ENCODE peak calls at places on chromosomes 2 and 18, in six cellular contexts. C, K, R, A, Q and M are unnamed samples. For H3K27me3 and H3K4me1, the result is how much of the 10 kb centered on the place peaks cover.

GRCh38 chr2:38315707-38316333 is 61.3 kb downstream of the ATL2 start:
- DNase-seq in Q (peak), A (no peak), R (peak), K (no peak), C (peak), M (peak)

GRCh38 chr2:98730851-98731708 is at the start of gene MGAT4A:
- DNase-seq in A (peak), Q (peak), R (peak), K (peak), C (peak), M (no peak)

GRCh38 chr2:118224144-118224887 is 136.0 kb downstream of the INSIG2 start:
- DNase-seq in C (peak), R (peak), K (peak), Q (peak), A (peak), M (no peak)

GRCh38 chr2:176067587-176068002 is 16.2 kb downstream of the EVX2 start:
- DNase-seq in C (no peak), Q (peak), A (no peak), R (no peak), K (no peak), M (no peak)

GRCh38 chr2:207734264-207734635 is 22.8 kb downstream of the CCNYL1 start:
- DNase-seq in A (no peak), Q (no peak), K (no peak), R (no peak), C (peak), M (no peak)

GRCh38 chr18:46407471-46408166 is 249.4 kb downstream of the LOXHD1 start:
- DNase-seq in R (no peak), Q (no peak), A (no peak), C (no peak), K (no peak), M (peak)

GRCh38 chr2:96527052-96527964 is 9.2 kb upstream of the ARID5A start:
- DNase-seq in A (peak), R (peak), C (peak), Q (peak), K (no peak), M (no peak)

GRCh38 chr2:33272001-33272400 is 204.4 kb upstream of the RASGRP3 start:
- DNase-seq in C (peak), R (no peak), Q (no peak), K (no peak), A (no peak), M (no peak)

GRCh38 chr2:74553892-74554820 is at the start of the genes DOK1 and LOXL3:
- DNase-seq in Q (peak), C (peak), A (peak), R (peak), K (peak), M (no peak)

GRCh38 chr18:13635046-13635445 is 91.3 kb downstream of the FAM210A start:
- DNase-seq in C (no peak), A (no peak), K (no peak), Q (no peak), R (no peak), M (no peak)

GRCh38 chr2:67070826-67071225 is 326.3 kb upstream of the ETAA1 start:
- DNase-seq in A (no peak), C (no peak), K (no peak), Q (no peak), R (no peak), M (no peak)

GRCh38 chr18:50944245-50944917 is 23.5 kb upstream of the ELAC1 start:
- DNase-seq in C (no peak), A (no peak), K (no peak), Q (no peak), R (no peak), M (no peak)

GRCh38 chr18:50313031-50313607 is 25.6 kb upstream of the CXXC1 start:
- DNase-seq in Q (no peak), C (no peak), A (no peak), R (no peak), K (no peak), M (no peak)

GRCh38 chr18:79326413-79327198 is 69.1 kb upstream of the NFATC1 start:
- DNase-seq in C (no peak), A (no peak), R (no peak), Q (no peak), K (no peak), M (peak)

GRCh38 chr2:137031731-137032130 is 266.4 kb downstream of the THSD7B start:
- DNase-seq in A (no peak), R (no peak), Q (no peak), K (no peak), C (no peak), M (peak)

GRCh38 chr2:44441200-44441599 is 79.5 kb downstream of the CAMKMT start:
- DNase-seq in C (no peak), R (no peak), Q (no peak), K (no peak), A (no peak), M (peak)

GRCh38 chr2:196951973-196952372 is 25.5 kb upstream of the PGAP1 start:
- DNase-seq in Q (peak), A (no peak), K (no peak), R (no peak), C (no peak), M (no peak)

GRCh38 chr2:107712857-107713256 is 113.8 kb upstream of the RGPD4 start:
- DNase-seq in R (no peak), Q (peak), C (no peak), A (no peak), K (no peak), M (no peak)

GRCh38 chr2:103638978-103639377 is 877.1 kb downstream of the TMEM182 start:
- DNase-seq in C (no peak), R (no peak), A (no peak), K (no peak), Q (no peak), M (no peak)

GRCh38 chr2:25305809-25306208 is 35.9 kb downstream of the DNMT3A start:
- DNase-seq in K (peak), R (no peak), A (no peak), C (no peak), Q (no peak), M (no peak)

GRCh38 chr2:144648837-144649485 is 129.0 kb upstream of the ZEB2 start:
- DNase-seq in Q (peak), K (no peak), A (no peak), R (no peak), C (no peak), M (no peak)

GRCh38 chr18:45335644-45336043 is 279.6 kb upstream of the SLC14A2 start:
- DNase-seq in K (no peak), C (no peak), A (no peak), Q (no peak), R (no peak), M (peak)

GRCh38 chr2:127376265-127376664 is 11.5 kb downstream of the MAP3K2 start:
- DNase-seq in K (no peak), C (no peak), A (no peak), Q (no peak), R (no peak), M (no peak)

GRCh38 chr18:28526196-28526595 is 349.3 kb upstream of the CDH2 start:
- DNase-seq in A (no peak), C (no peak), K (no peak), R (no peak), Q (no peak), M (no peak)

GRCh38 chr2:75608684-75609333 is 37.8 kb upstream of the MRPL19 start:
- DNase-seq in C (peak), R (peak), Q (peak), A (peak), K (peak), M (no peak)

GRCh38 chr2:60512063-60512622 is 41.3 kb downstream of the BCL11A start:
- DNase-seq in Q (no peak), C (no peak), R (no peak), K (no peak), A (no peak), M (no peak)

GRCh38 chr2:239498576-239498975 is 97.8 kb upstream of the HDAC4 start:
- DNase-seq in K (no peak), Q (no peak), C (no peak), A (no peak), R (no peak), M (no peak)

GRCh38 chr2:239496700-239497099 is 95.9 kb upstream of the HDAC4 start:
- DNase-seq in Q (no peak), A (no peak), K (no peak), C (no peak), R (no peak), M (no peak)

GRCh38 chr2:239500915-239501630 is 100.3 kb upstream of the HDAC4 start:
- DNase-seq in Q (no peak), A (no peak), K (no peak), C (no peak), R (no peak), M (no peak)

GRCh38 chr2:239499989-239500914 is 99.4 kb upstream of the HDAC4 start:
- DNase-seq in R (no peak), C (peak), K (no peak), Q (no peak), A (no peak), M (no peak)

DNA sequence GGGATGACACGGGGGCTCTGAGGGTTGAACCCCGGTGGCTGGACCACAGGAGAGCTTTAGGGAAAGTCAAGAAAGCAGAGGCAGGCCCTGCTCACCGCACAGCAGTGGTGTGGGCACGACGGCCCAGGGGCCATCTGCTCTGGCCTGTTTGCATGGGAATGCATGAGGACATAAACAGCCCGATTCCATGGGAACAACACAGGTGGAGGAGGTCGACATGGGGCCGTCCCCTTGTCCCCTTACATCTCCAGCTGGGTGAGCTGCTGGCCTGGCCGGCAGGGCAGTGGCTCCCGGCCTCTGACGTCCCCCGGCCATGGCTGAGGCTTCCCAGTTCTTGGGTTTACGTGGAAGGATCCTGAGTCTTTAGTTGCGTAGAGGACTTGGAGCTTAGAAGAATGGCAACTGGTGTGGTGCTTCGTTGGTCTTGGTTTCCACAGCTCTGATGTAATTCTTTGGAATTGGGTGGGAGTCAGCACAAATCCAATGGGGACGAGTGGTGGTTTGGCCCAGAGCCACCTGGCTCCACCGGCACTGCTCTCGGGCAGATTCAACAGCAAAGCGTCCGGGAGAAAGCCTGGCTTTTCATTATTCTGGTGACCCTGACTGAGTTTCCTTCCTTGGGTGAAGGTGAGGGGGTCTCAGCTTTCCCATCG is 98.3 kb upstream of the HDAC4 start:
- DNase-seq in Q (no peak), C (peak), R (no peak), K (peak), A (peak), M (no peak)
- H3K27ac ChIP-seq in Q (no peak), C (no peak), R (no peak), K (no peak), A (no peak), M (no peak)

DNA sequence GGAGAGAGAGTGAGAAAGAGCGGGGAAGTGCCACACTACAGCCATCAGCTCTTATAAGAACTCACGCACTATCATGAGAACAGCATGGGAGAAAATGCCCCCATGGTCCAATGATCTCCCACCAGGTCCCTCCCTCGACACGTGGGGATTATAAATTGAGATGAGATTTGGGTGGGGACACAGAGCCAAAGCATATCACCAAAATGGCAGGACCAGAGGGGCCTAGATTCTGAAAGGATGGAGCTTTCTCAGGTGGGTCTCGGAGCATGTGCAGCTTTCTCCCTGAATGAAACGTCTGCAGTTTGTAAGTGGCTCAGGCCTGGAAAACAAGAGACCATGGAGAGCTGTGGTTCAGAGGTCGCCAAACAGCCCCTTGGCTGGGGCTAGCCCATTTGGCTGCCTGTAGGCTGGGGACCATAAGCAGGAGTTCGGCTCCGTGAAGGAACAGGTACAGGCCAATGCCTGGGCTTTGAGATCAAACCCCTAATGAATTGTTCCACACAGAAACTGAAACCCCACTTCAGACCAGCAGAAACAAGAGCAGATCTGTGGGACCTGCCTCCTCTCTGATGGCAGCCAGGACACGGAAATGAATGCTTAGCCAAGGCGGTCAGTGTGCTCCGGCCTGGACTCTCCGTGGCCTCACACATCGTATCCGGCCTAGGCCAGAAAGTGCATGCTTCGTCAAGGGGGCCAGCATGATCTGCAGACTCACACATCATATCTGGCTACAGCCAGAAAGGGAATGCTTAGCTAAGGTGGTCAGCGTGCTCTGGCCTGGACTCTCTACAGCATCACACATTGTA is 111.2 kb upstream of the TMEM18 start:
- DNase-seq in A (no peak), C (no peak), K (no peak), Q (no peak), R (no peak), M (no peak)
- H3K27me3 ChIP-seq in A (under half), C (under half), K (under half), Q (under half), R (under half), M (under half)

GRCh38 chr18:63152096-63152495 is 167.5 kb downstream of the BCL2 start:
- DNase-seq in C (no peak), R (no peak), K (no peak), A (no peak), Q (no peak), M (no peak)

GRCh38 chr18:63150942-63151421 is 168.6 kb downstream of the BCL2 start:
- DNase-seq in A (no peak), Q (no peak), C (no peak), R (no peak), K (no peak), M (peak)

GRCh38 chr18:63148449-63149199 is 170.9 kb downstream of the BCL2 start:
- DNase-seq in Q (no peak), K (peak), C (peak), A (no peak), R (no peak), M (no peak)

GRCh38 chr18:63149200-63149587 is 170.4 kb downstream of the BCL2 start:
- DNase-seq in R (no peak), K (no peak), C (no peak), Q (peak), A (no peak), M (no peak)

GRCh38 chr18:63150326-63150725 is 169.2 kb downstream of the BCL2 start:
- DNase-seq in R (no peak), K (no peak), Q (no peak), C (no peak), A (no peak), M (no peak)
- H3K4me1 ChIP-seq in R (half or more), K (under half), Q (under half), C (under half), A (under half), M (under half)

GRCh38 chr2:169276045-169276444 is 86.3 kb downstream of the LRP2 start:
- DNase-seq in K (no peak), R (no peak), Q (no peak), C (no peak), A (no peak), M (peak)
- H3K27ac ChIP-seq in K (no peak), R (no peak), Q (no peak), C (no peak), A (no peak), M (no peak)